ENCODE peak calls at places on chromosomes 4 and X, in seven cellular contexts. L is K562, R is neural progenitor cell, M is GM23338, K is right atrium auricular region, S is heart left ventricle, V is A549. H is an unnamed sample.

GRCh38 chr4:175758050-175758449 is 54.0 kb downstream of the GPM6A start:
- DNase-seq in M (no peak), S (no peak), L (no peak), K (no peak), R (no peak), V (no peak), H (no peak)

GRCh38 chrX:44667771-44668170 is 125.1 kb upstream of the FUNDC1 start:
- DNase-seq in K (no peak), R (no peak), M (no peak), L (no peak), S (no peak), V (no peak), H (no peak)

GRCh38 chr4:110087116-110087708 is 111.2 kb downstream of the ELOVL6 start:
- DNase-seq in L (no peak), V (no peak), R (no peak), M (no peak), K (no peak), S (no peak), H (no peak)

GRCh38 chr4:121370729-121371325 is 10.0 kb downstream of the QRFPR start:
- DNase-seq in M (peak; percentile 66), S (peak; percentile 24), V (peak; percentile 23), R (peak; percentile 16), L (peak; percentile 19), K (peak; percentile 62), H (no peak)

GRCh38 chrX:42241421-42241820 is 318.1 kb upstream of the CASK start:
- DNase-seq in V (no peak), R (no peak), K (no peak), M (peak; percentile 4), S (no peak), L (no peak), H (no peak)

GRCh38 chr4:139794158-139794954 is 128.7 kb downstream of the MGST2 start:
- DNase-seq in R (no peak), M (no peak), V (no peak), L (no peak), S (no peak), K (no peak), H (peak; percentile 45)

GRCh38 chr4:4677825-4678522 is 136.1 kb upstream of the STX18 start:
- DNase-seq in R (peak; percentile 68), S (no peak), V (peak; percentile 14), M (peak; percentile 72), L (peak; percentile 38), K (peak; percentile 62), H (peak; percentile 66)

GRCh38 chr4:74544655-74545361 is 99.9 kb downstream of the AREG start:
- DNase-seq in R (no peak), M (no peak), L (no peak), V (peak; percentile 82), K (no peak), S (no peak), H (no peak)

GRCh38 chr4:5852806-5853205 is 40.1 kb downstream of the CRMP1 start:
- DNase-seq in R (no peak), V (no peak), M (no peak), L (no peak), S (no peak), K (no peak), H (no peak)

GRCh38 chr4:169410839-169411770 is 140.3 kb upstream of the SH3RF1 start:
- DNase-seq in L (no peak), V (peak; percentile 1), R (peak; percentile 32), S (peak; percentile 23), M (peak; percentile 57), K (no peak), H (no peak)

GRCh38 chr4:89836897-89837384 is at the start of gene SNCA:
- DNase-seq in M (peak; percentile 93), R (peak; percentile 88), K (peak; percentile 64), L (peak; percentile 32), V (peak; percentile 26), S (peak; percentile 57), H (peak; percentile 78)

GRCh38 chrX:32010948-32011347 is 939.1 kb upstream of the FTHL17 start:
- DNase-seq in V (no peak), S (no peak), K (no peak), M (no peak), L (no peak), R (no peak), H (no peak)

GRCh38 chr4:119656986-119657635 is 28.5 kb upstream of the PDE5A start:
- DNase-seq in S (no peak), R (no peak), V (peak; percentile 1), K (no peak), L (no peak), M (no peak), H (no peak)

GRCh38 chrX:13285693-13286092 is 34.2 kb downstream of the ATXN3L start:
- DNase-seq in K (no peak), R (peak; percentile 80), V (no peak), M (no peak), S (no peak), L (no peak), H (no peak)

GRCh38 chrX:146278381-146278780 is 460.8 kb downstream of the SLITRK2 start:
- DNase-seq in R (peak; percentile 34), S (no peak), V (no peak), L (no peak), M (peak; percentile 40), K (no peak), H (no peak)

GRCh38 chr4:78691971-78692814 is 84.0 kb upstream of the BMP2K start:
- DNase-seq in M (no peak), R (no peak), K (no peak), S (peak; percentile 46), V (no peak), L (peak; percentile 95), H (no peak)

GRCh38 chr4:56655209-56655626 is 25.9 kb downstream of the HOPX start:
- DNase-seq in L (no peak), V (no peak), R (peak; percentile 57), K (no peak), S (peak; percentile 15), M (peak; percentile 76), H (peak; percentile 53)

GRCh38 chrX:70444326-70445196 is at the start of gene DLG3:
- DNase-seq in S (no peak), R (peak; percentile 81), M (peak; percentile 84), V (peak; percentile 33), K (no peak), L (peak; percentile 57), H (no peak)

GRCh38 chrX:109732780-109733657 is at the start of gene ACSL4:
- DNase-seq in S (peak; percentile 89), K (peak; percentile 77), L (peak; percentile 89), R (peak; percentile 93), V (peak; percentile 79), M (peak; percentile 81), H (peak; percentile 88)

GRCh38 chr4:187286536-187286935 is 562.9 kb upstream of the FAT1 start:
- DNase-seq in R (no peak), K (no peak), M (no peak), L (no peak), V (no peak), S (no peak), H (no peak)

GRCh38 chr4:186765138-186765537 is 41.5 kb upstream of the FAT1 start:
- DNase-seq in M (peak; percentile 39), S (no peak), K (no peak), V (peak; percentile 31), L (peak; percentile 55), R (peak; percentile 27), H (no peak)

GRCh38 chr4:139664442-139664841 is 1.2 kb upstream of the MGST2 start:
- DNase-seq in V (no peak), M (no peak), R (no peak), K (no peak), S (no peak), L (no peak), H (no peak)

GRCh38 chrX:17629519-17629918 is 107.8 kb upstream of the SCML1 start:
- DNase-seq in K (no peak), L (no peak), S (no peak), M (no peak), V (no peak), R (no peak), H (no peak)

GRCh38 chr4:109506890-109507289 is 53.2 kb upstream of the MCUB start:
- DNase-seq in V (no peak), S (no peak), K (no peak), M (no peak), R (no peak), L (no peak), H (no peak)

GRCh38 chr4:176277162-176277904 is 8.3 kb upstream of the ASB5 start:
- DNase-seq in V (peak; percentile 56), K (peak; percentile 60), M (peak; percentile 75), L (peak; percentile 65), S (peak; percentile 49), R (peak; percentile 75), H (peak; percentile 30)

GRCh38 chr4:48756689-48757220 is 23.3 kb downstream of the FRYL start:
- DNase-seq in S (no peak), V (no peak), R (no peak), L (no peak), M (no peak), K (no peak), H (no peak)

GRCh38 chrX:68841251-68842049 is 12.6 kb downstream of the EFNB1 start:
- DNase-seq in M (no peak), V (no peak), S (no peak), K (no peak), R (no peak), L (no peak), H (no peak)
- H3K4me1 ChIP-seq in M (peaks cover 3% of the 10 kb centered on the region), V (peaks cover 21% of the 10 kb centered on the region), S (peaks cover 2% of the 10 kb centered on the region), K (no peaks in the 10 kb centered on the region), R (peaks cover 4% of the 10 kb centered on the region), L (no peaks in the 10 kb centered on the region), H (no peaks in the 10 kb centered on the region)

GRCh38 chr4:786861-787300 is 39.0 kb downstream of the CPLX1 start:
- DNase-seq in V (no peak), M (no peak), R (no peak), K (no peak), S (peak; percentile 60), L (no peak), H (no peak)
- H3K4me3 ChIP-seq in V (no peak overlapping the region), M (peak overlapping the region; percentile 51), R (no peak overlapping the region), K (peak overlapping the region; percentile 36), S (peak overlapping the region; percentile 56), L (no peak overlapping the region), H (peak overlapping the region; percentile 41)

DNA sequence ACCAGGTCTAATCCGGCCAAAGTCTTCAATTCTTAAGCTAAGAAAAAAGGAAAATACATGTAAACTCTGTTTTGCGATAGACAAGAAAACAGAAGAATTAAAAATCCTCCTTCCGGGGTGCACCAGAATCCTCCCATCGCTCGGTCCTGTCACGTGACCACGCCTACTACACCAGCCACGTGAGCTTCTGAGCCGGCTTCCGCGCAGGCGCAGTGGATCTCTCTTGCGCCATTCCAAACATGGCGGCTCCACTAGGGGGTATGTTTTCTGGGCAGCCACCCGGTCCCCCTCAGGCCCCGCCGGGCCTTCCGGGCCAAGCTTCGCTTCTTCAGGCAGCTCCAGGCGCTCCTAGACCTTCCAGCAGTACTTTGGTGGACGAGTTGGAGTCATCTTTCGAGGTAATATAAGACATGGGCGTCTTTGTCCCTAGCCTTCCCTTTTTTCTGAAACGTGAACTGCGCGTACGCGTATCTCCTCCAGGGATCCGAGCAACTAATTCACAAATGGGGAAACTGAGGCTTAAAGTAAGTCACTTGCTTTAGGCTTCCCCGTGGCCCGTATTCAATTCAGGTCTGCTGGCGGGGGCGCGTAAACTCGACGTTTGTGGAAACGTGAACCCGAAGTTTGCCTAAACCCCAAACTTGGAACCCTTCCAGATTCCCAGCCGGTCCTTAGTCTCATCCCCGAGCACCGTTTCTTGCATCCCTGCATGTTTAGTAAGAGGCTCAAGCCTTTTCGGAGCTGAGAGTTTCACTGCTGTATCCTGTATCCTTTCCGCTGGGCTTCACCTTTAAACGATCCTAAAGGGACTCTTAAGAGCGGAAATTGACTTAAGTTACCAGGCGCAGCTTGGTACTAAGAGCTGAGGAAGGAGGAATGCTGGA is at the start of gene MED28:
- DNase-seq in S (peak; percentile 96), M (peak; percentile 97), R (peak; percentile 99), V (peak; percentile 89), K (peak; percentile 98), L (peak; percentile 98), H (peak; percentile 94)
- TF ChIP-seq CTCF in S (no peak), M (no peak), R (peak; percentile 22), V (no peak), K (peak; percentile 40), L (no peak), H (no peak)

GRCh38 chr4:37999000-37999745 is 39.0 kb downstream of the PTTG2 start:
- DNase-seq in L (no peak), S (no peak), K (no peak), V (no peak), R (no peak), M (no peak), H (no peak)
- H3K4me1 ChIP-seq in L (peaks cover 3% of the 10 kb centered on the region), S (peaks cover 40% of the 10 kb centered on the region), K (no peaks in the 10 kb centered on the region), V (no peaks in the 10 kb centered on the region), R (peaks cover 44% of the 10 kb centered on the region), M (peaks cover 37% of the 10 kb centered on the region), H (peaks cover 4% of the 10 kb centered on the region)